ENCODE peak calls at places on chromosomes 11 and 22, in four cellular contexts. One of them, this sample, is unnamed.

GRCh38 chr11:124551189-124551588 is 7.7 kb upstream of the OR8B12 start:
- DNase-seq in adrenal gland: no peak
- DNase-seq in ovary: no peak
- DNase-seq in mammary epithelial cell: no peak
- DNase-seq in this sample: no peak

GRCh38 chr11:1195690-1196515 is 27.0 kb upstream of the MUC5B start:
- DNase-seq in adrenal gland: no peak
- DNase-seq in ovary: peak
- DNase-seq in mammary epithelial cell: no peak
- DNase-seq in this sample: no peak

GRCh38 chr22:36425977-36426523 is 38.3 kb upstream of the MYH9 start:
- DNase-seq in adrenal gland: peak
- DNase-seq in ovary: peak
- DNase-seq in mammary epithelial cell: no peak
- DNase-seq in this sample: no peak

GRCh38 chr11:68009391-68010000 is 631 bp upstream of the ALDH3B1 start:
- DNase-seq in adrenal gland: peak
- DNase-seq in ovary: no peak
- DNase-seq in mammary epithelial cell: peak
- DNase-seq in this sample: no peak

GRCh38 chr11:128720522-128720985 is 26.7 kb downstream of the FLI1 start:
- DNase-seq in adrenal gland: no peak
- DNase-seq in ovary: no peak
- DNase-seq in mammary epithelial cell: no peak
- DNase-seq in this sample: no peak

GRCh38 chr11:107696140-107696539 is 15.7 kb downstream of the SLN start:
- DNase-seq in adrenal gland: no peak
- DNase-seq in ovary: no peak
- DNase-seq in mammary epithelial cell: peak
- DNase-seq in this sample: peak

GRCh38 chr22:43263645-43264514 is 76.9 kb upstream of the TTLL12 start:
- DNase-seq in adrenal gland: peak
- DNase-seq in ovary: peak
- DNase-seq in mammary epithelial cell: peak
- DNase-seq in this sample: peak

GRCh38 chr11:22787565-22788162 is 41.9 kb downstream of the SVIP start:
- DNase-seq in adrenal gland: peak
- DNase-seq in ovary: peak
- DNase-seq in mammary epithelial cell: peak
- DNase-seq in this sample: no peak

GRCh38 chr11:40118780-40119179 is 1340.7 kb downstream of the LRRC4C start:
- DNase-seq in adrenal gland: no peak
- DNase-seq in ovary: no peak
- DNase-seq in mammary epithelial cell: no peak
- DNase-seq in this sample: no peak

GRCh38 chr11:127411283-127411682 is 410.7 kb upstream of the KIRREL3 start:
- DNase-seq in adrenal gland: no peak
- DNase-seq in ovary: no peak
- DNase-seq in mammary epithelial cell: no peak
- DNase-seq in this sample: no peak

GRCh38 chr22:30435674-30436126 is 10.1 kb downstream of the MTFP1 start:
- DNase-seq in adrenal gland: no peak
- DNase-seq in ovary: no peak
- DNase-seq in mammary epithelial cell: no peak
- DNase-seq in this sample: no peak

GRCh38 chr22:48239461-48240164 is 1477.2 kb downstream of the TBC1D22A start:
- DNase-seq in adrenal gland: no peak
- DNase-seq in ovary: no peak
- DNase-seq in mammary epithelial cell: no peak
- DNase-seq in this sample: no peak

GRCh38 chr11:130634981-130635473 is 186.6 kb downstream of the ADAMTS15 start:
- DNase-seq in adrenal gland: no peak
- DNase-seq in ovary: no peak
- DNase-seq in mammary epithelial cell: peak
- DNase-seq in this sample: peak

GRCh38 chr11:84215671-84216070 is 929.5 kb upstream of the CCDC90B start:
- DNase-seq in adrenal gland: no peak
- DNase-seq in ovary: no peak
- DNase-seq in mammary epithelial cell: no peak
- DNase-seq in this sample: no peak

GRCh38 chr22:39236321-39237275 is 8.2 kb downstream of the PDGFB start:
- DNase-seq in adrenal gland: no peak
- DNase-seq in ovary: no peak
- DNase-seq in mammary epithelial cell: no peak
- DNase-seq in this sample: no peak

GRCh38 chr22:31104869-31105268 is 2.5 kb downstream of the SELENOM start:
- DNase-seq in adrenal gland: no peak
- DNase-seq in ovary: no peak
- DNase-seq in mammary epithelial cell: no peak
- DNase-seq in this sample: no peak

GRCh38 chr22:46070215-46070721 is 80.1 kb upstream of the PPARA start:
- DNase-seq in adrenal gland: peak
- DNase-seq in ovary: peak
- DNase-seq in mammary epithelial cell: peak
- DNase-seq in this sample: no peak

GRCh38 chr11:704799-705645 is 1.0 kb upstream of the EPS8L2 start:
- DNase-seq in adrenal gland: no peak
- DNase-seq in ovary: no peak
- DNase-seq in mammary epithelial cell: peak
- DNase-seq in this sample: no peak

GRCh38 chr11:31628111-31628510 is 118.5 kb downstream of the ELP4 start:
- DNase-seq in adrenal gland: no peak
- DNase-seq in ovary: no peak
- DNase-seq in mammary epithelial cell: peak
- DNase-seq in this sample: no peak

GRCh38 chr22:41976961-41977566 is 7.8 kb downstream of the SEPTIN3 start:
- DNase-seq in adrenal gland: no peak
- DNase-seq in ovary: no peak
- DNase-seq in mammary epithelial cell: no peak
- DNase-seq in this sample: no peak

GRCh38 chr22:43270314-43270908 is 72.8 kb downstream of the SCUBE1 start:
- DNase-seq in adrenal gland: no peak
- DNase-seq in ovary: no peak
- DNase-seq in mammary epithelial cell: no peak
- DNase-seq in this sample: no peak

GRCh38 chr11:64044730-64045386 is 9.1 kb downstream of the FLRT1 start:
- DNase-seq in adrenal gland: no peak
- DNase-seq in ovary: no peak
- DNase-seq in mammary epithelial cell: no peak
- DNase-seq in this sample: no peak

GRCh38 chr22:22903355-22903777 is 15.8 kb downstream of the IGLL5 start:
- DNase-seq in adrenal gland: no peak
- DNase-seq in ovary: no peak
- DNase-seq in mammary epithelial cell: no peak
- DNase-seq in this sample: no peak

GRCh38 chr11:120750647-120751419 is 239.3 kb downstream of the GRIK4 start:
- DNase-seq in adrenal gland: no peak
- DNase-seq in ovary: no peak
- DNase-seq in mammary epithelial cell: no peak
- DNase-seq in this sample: no peak

GRCh38 chr11:124415356-124415923 is 9.2 kb downstream of the OR8B4 start:
- DNase-seq in adrenal gland: peak
- DNase-seq in ovary: no peak
- DNase-seq in mammary epithelial cell: no peak
- DNase-seq in this sample: no peak

GRCh38 chr11:4539603-4540219 is 5.3 kb upstream of the OR52M1 start:
- DNase-seq in adrenal gland: peak
- DNase-seq in ovary: peak
- DNase-seq in mammary epithelial cell: peak
- DNase-seq in this sample: no peak

GRCh38 chr11:71247551-71248250 is 4.7 kb downstream of the SHANK2 start:
- DNase-seq in adrenal gland: no peak
- DNase-seq in ovary: no peak
- DNase-seq in mammary epithelial cell: no peak
- DNase-seq in this sample: no peak

GRCh38 chr22:50434849-50435700 is 39.8 kb downstream of the SBF1 start:
- DNase-seq in adrenal gland: no peak
- DNase-seq in ovary: no peak
- DNase-seq in mammary epithelial cell: peak
- DNase-seq in this sample: no peak

GRCh38 chr22:23397008-23397617 is 183.0 kb downstream of the IGLL1 start:
- DNase-seq in adrenal gland: no peak
- DNase-seq in ovary: no peak
- DNase-seq in mammary epithelial cell: no peak
- DNase-seq in this sample: no peak

GRCh38 chr11:19220903-19221682 is 19.3 kb upstream of the CSRP3 start:
- DNase-seq in adrenal gland: no peak
- DNase-seq in ovary: no peak
- DNase-seq in mammary epithelial cell: no peak
- DNase-seq in this sample: no peak

DNA sequence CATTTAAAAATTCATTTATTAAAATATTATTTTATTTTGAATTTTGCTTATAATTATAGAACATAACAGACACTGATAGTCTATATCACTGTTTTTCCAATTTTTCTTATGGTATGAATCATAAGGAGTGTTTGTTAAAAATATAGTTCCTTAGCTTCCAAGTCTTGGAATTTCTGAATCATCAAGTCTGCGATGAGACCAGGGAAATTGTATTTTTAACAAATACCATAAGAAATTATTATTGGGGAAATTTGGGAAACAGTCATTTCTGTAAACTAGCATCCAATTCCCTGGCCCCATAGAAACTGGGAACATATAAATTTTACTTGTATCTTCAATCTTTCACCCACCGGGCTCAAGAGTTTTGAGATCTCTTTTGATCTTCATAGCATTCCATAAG is 38.0 kb upstream of the PICALM start:
- DNase-seq in adrenal gland: no peak
- DNase-seq in ovary: no peak
- DNase-seq in mammary epithelial cell: no peak
- DNase-seq in this sample: no peak
- H3K27ac ChIP-seq in adrenal gland: no peak
- H3K27ac ChIP-seq in ovary: no peak
- H3K27ac ChIP-seq in mammary epithelial cell: no peak
- H3K27ac ChIP-seq in this sample: no peak

DNA sequence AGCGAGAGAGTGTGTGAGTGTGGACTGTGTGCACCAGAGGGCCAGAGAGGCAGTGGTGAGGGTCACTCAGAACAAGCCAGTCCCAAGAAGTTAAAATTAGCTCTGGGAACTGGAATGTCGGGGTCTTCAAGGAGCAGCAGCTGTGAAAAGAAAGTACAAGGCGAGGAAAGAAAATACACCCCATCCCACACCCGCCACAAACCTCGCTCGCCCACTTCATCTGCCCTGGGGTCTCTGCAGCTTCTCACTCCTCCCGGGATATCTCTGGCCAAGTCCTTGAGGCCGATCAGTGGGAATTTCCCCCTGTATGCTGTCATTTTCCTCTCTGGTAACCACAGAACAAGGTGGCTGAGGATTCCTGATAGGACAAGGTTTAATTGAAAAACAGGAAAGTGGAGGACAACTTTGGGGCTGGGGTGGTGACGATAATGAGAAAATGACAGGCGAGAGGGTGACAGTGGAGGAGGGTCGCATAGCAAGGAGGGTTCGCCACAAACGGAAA is 36.3 kb upstream of the TIMP3 start:
- DNase-seq in adrenal gland: no peak
- DNase-seq in ovary: no peak
- DNase-seq in mammary epithelial cell: no peak
- DNase-seq in this sample: no peak
- H3K27ac ChIP-seq in adrenal gland: peak
- H3K27ac ChIP-seq in ovary: no peak
- H3K27ac ChIP-seq in mammary epithelial cell: no peak
- H3K27ac ChIP-seq in this sample: no peak

GRCh38 chr11:43922974-43923326 is 19.5 kb upstream of the C11orf96 start:
- DNase-seq in adrenal gland: peak
- DNase-seq in ovary: peak
- DNase-seq in mammary epithelial cell: no peak
- DNase-seq in this sample: no peak

GRCh38 chr11:43921561-43922294 is 20.7 kb upstream of the C11orf96 start:
- DNase-seq in adrenal gland: no peak
- DNase-seq in ovary: no peak
- DNase-seq in mammary epithelial cell: no peak
- DNase-seq in this sample: no peak

GRCh38 chr11:43922295-43922648 is 20.2 kb upstream of the C11orf96 start:
- DNase-seq in adrenal gland: peak
- DNase-seq in ovary: no peak
- DNase-seq in mammary epithelial cell: no peak
- DNase-seq in this sample: no peak

GRCh38 chr11:43919852-43920597 is 22.4 kb upstream of the C11orf96 start:
- DNase-seq in adrenal gland: no peak
- DNase-seq in ovary: peak
- DNase-seq in mammary epithelial cell: no peak
- DNase-seq in this sample: no peak

GRCh38 chr11:43920598-43921419 is 21.6 kb upstream of the C11orf96 start:
- DNase-seq in adrenal gland: peak
- DNase-seq in ovary: peak
- DNase-seq in mammary epithelial cell: peak
- DNase-seq in this sample: peak
- H3K27ac ChIP-seq in adrenal gland: peak
- H3K27ac ChIP-seq in ovary: peak
- H3K27ac ChIP-seq in mammary epithelial cell: peak
- H3K27ac ChIP-seq in this sample: peak

GRCh38 chr11:134267466-134267865 is 8.7 kb upstream of the GLB1L3 start:
- DNase-seq in adrenal gland: no peak
- DNase-seq in ovary: no peak
- DNase-seq in mammary epithelial cell: no peak
- DNase-seq in this sample: no peak

GRCh38 chr11:134264966-134265365 is 11.2 kb upstream of the GLB1L3 start:
- DNase-seq in adrenal gland: no peak
- DNase-seq in ovary: no peak
- DNase-seq in mammary epithelial cell: no peak
- DNase-seq in this sample: no peak

GRCh38 chr11:134267966-134268365 is 8.2 kb upstream of the GLB1L3 start:
- DNase-seq in adrenal gland: no peak
- DNase-seq in ovary: no peak
- DNase-seq in mammary epithelial cell: no peak
- DNase-seq in this sample: no peak

GRCh38 chr11:134266841-134267251 is 9.3 kb upstream of the GLB1L3 start:
- DNase-seq in adrenal gland: no peak
- DNase-seq in ovary: no peak
- DNase-seq in mammary epithelial cell: peak
- DNase-seq in this sample: peak

DNA sequence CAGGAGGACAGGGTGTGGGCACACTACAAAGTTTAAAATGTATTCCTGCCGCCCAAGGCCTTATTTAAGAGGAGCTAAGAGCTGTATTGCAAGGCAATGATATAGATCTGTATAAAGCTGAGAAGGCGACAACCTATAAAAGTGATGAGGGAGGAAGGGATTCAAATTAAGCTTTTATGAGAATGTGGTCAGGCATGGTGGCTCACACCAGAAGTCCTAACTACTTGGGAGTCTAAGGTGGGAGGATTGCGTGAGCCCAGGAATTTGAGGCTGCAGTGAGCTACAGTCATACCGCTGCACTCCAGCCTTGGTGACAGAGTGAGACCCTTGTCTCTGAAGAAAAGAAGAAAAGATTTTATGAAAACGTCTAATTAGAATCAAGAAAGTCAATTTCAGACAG is 9.7 kb upstream of the GLB1L3 start:
- DNase-seq in adrenal gland: no peak
- DNase-seq in ovary: no peak
- DNase-seq in mammary epithelial cell: no peak
- DNase-seq in this sample: no peak
- H3K27ac ChIP-seq in adrenal gland: no peak
- H3K27ac ChIP-seq in ovary: no peak
- H3K27ac ChIP-seq in mammary epithelial cell: peak
- H3K27ac ChIP-seq in this sample: peak